ENCODE peak calls at places on chromosomes 3 and 15, in six cellular contexts. One of them, this sample, is unnamed. For H3K4me1, the result is how much of the 10 kb centered on the place peaks cover.

GRCh38 chr15:52252781-52253180 is 42.8 kb downstream of the MYO5C start:
- DNase-seq in IMR-90: peak
- DNase-seq in uterus: no peak
- DNase-seq in right lobe of liver: no peak
- DNase-seq in A549: peak
- DNase-seq in gastrocnemius medialis: no peak
- DNase-seq in this sample: no peak

GRCh38 chr15:77373441-77373840 is 46.5 kb downstream of the PEAK1 start:
- DNase-seq in IMR-90: no peak
- DNase-seq in uterus: no peak
- DNase-seq in right lobe of liver: no peak
- DNase-seq in A549: no peak
- DNase-seq in gastrocnemius medialis: no peak
- DNase-seq in this sample: no peak

GRCh38 chr3:133997871-133998635 is 31.7 kb downstream of the SLCO2A1 start:
- DNase-seq in IMR-90: no peak
- DNase-seq in uterus: no peak
- DNase-seq in right lobe of liver: no peak
- DNase-seq in A549: no peak
- DNase-seq in gastrocnemius medialis: no peak
- DNase-seq in this sample: peak

GRCh38 chr3:59327324-59327939 is 277.6 kb upstream of the CFAP20DC start:
- DNase-seq in IMR-90: peak
- DNase-seq in uterus: no peak
- DNase-seq in right lobe of liver: no peak
- DNase-seq in A549: no peak
- DNase-seq in gastrocnemius medialis: no peak
- DNase-seq in this sample: no peak

GRCh38 chr15:51414256-51414860 is 72.9 kb downstream of the GLDN start:
- DNase-seq in IMR-90: no peak
- DNase-seq in uterus: no peak
- DNase-seq in right lobe of liver: no peak
- DNase-seq in A549: no peak
- DNase-seq in gastrocnemius medialis: no peak
- DNase-seq in this sample: no peak

GRCh38 chr3:8595252-8595934 is 49.2 kb downstream of the SSUH2 start:
- DNase-seq in IMR-90: no peak
- DNase-seq in uterus: no peak
- DNase-seq in right lobe of liver: no peak
- DNase-seq in A549: no peak
- DNase-seq in gastrocnemius medialis: peak
- DNase-seq in this sample: no peak

GRCh38 chr3:179263134-179263533 is 12.2 kb upstream of the KCNMB3 start:
- DNase-seq in IMR-90: no peak
- DNase-seq in uterus: no peak
- DNase-seq in right lobe of liver: no peak
- DNase-seq in A549: no peak
- DNase-seq in gastrocnemius medialis: no peak
- DNase-seq in this sample: no peak

GRCh38 chr15:80913541-80913940 is 76.1 kb downstream of the MESD start:
- DNase-seq in IMR-90: no peak
- DNase-seq in uterus: no peak
- DNase-seq in right lobe of liver: no peak
- DNase-seq in A549: no peak
- DNase-seq in gastrocnemius medialis: no peak
- DNase-seq in this sample: no peak

GRCh38 chr15:57356636-57357035 is 19.7 kb upstream of the CGNL1 start:
- DNase-seq in IMR-90: peak
- DNase-seq in uterus: no peak
- DNase-seq in right lobe of liver: no peak
- DNase-seq in A549: no peak
- DNase-seq in gastrocnemius medialis: no peak
- DNase-seq in this sample: no peak

DNA sequence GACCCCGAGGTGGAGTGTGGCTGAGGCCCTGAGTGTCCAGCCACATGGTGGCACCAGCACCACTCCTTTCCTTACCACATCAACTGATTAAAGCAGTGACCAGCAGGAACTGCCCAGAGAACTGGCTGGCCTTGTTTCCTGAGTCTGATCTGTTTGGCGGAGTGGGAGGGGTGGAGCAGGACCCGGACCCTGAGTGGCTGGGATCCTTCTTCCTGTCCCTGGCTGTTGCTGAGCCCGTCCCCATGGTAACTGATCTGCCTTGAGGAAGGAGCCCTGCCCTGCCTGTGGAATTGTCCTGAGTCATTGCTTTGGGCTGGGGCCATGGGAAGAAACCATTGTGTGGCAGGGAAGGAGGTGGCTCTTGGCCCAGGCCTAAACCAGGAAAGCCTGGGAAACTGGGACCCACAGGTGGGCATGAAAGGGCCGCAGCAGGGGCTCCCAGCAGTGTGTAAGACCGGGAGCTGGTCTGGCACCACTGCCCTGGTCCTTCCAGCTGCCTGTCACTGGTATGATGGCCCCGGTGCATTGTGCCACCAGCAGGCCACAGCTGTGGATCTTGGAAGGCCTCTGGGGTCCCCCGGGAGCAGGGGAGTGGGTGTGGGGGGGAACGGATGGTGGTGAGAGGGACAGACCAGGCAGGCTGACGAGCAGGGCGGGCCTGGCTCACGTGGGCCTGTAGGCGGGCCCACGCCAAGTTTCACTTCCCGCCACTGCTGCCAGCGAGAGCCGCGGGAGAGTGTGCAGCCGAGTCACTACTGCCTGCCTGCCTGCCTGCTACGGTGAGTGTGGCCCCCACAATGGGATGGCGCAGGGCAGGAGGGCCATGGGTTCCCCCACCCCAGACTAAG is 19.2 kb downstream of the ATRIP start:
- DNase-seq in IMR-90: peak
- DNase-seq in uterus: peak
- DNase-seq in right lobe of liver: peak
- DNase-seq in A549: peak
- DNase-seq in gastrocnemius medialis: peak
- DNase-seq in this sample: peak
- TF ChIP-seq POLR2A in IMR-90: peak
- TF ChIP-seq POLR2A in uterus: peak
- TF ChIP-seq POLR2A in right lobe of liver: peak
- TF ChIP-seq POLR2A in A549: peak
- TF ChIP-seq POLR2A in gastrocnemius medialis: peak
- TF ChIP-seq POLR2A in this sample: peak

GRCh38 chr3:53011324-53011723 is 34.5 kb downstream of the SFMBT1 start:
- DNase-seq in IMR-90: no peak
- DNase-seq in uterus: no peak
- DNase-seq in right lobe of liver: no peak
- DNase-seq in A549: no peak
- DNase-seq in gastrocnemius medialis: no peak
- DNase-seq in this sample: no peak

GRCh38 chr3:53016236-53016635 is 29.6 kb downstream of the SFMBT1 start:
- DNase-seq in IMR-90: peak
- DNase-seq in uterus: no peak
- DNase-seq in right lobe of liver: no peak
- DNase-seq in A549: no peak
- DNase-seq in gastrocnemius medialis: no peak
- DNase-seq in this sample: no peak
- TF ChIP-seq CTCF in IMR-90: no peak
- TF ChIP-seq CTCF in uterus: no peak
- TF ChIP-seq CTCF in right lobe of liver: no peak
- TF ChIP-seq CTCF in A549: no peak
- TF ChIP-seq CTCF in gastrocnemius medialis: no peak
- TF ChIP-seq CTCF in this sample: no peak

GRCh38 chr15:60006808-60007346 is 2.8 kb downstream of the FOXB1 start:
- DNase-seq in IMR-90: no peak
- DNase-seq in uterus: no peak
- DNase-seq in right lobe of liver: no peak
- DNase-seq in A549: no peak
- DNase-seq in gastrocnemius medialis: no peak
- DNase-seq in this sample: no peak

GRCh38 chr15:60004019-60004845 is at the start of gene FOXB1:
- DNase-seq in IMR-90: no peak
- DNase-seq in uterus: no peak
- DNase-seq in right lobe of liver: no peak
- DNase-seq in A549: no peak
- DNase-seq in gastrocnemius medialis: no peak
- DNase-seq in this sample: no peak

GRCh38 chr15:60004846-60005351 is 788 bp downstream of the FOXB1 start:
- DNase-seq in IMR-90: peak
- DNase-seq in uterus: no peak
- DNase-seq in right lobe of liver: no peak
- DNase-seq in A549: no peak
- DNase-seq in gastrocnemius medialis: no peak
- DNase-seq in this sample: no peak

GRCh38 chr15:60006203-60006782 is 2.2 kb downstream of the FOXB1 start:
- DNase-seq in IMR-90: peak
- DNase-seq in uterus: no peak
- DNase-seq in right lobe of liver: no peak
- DNase-seq in A549: no peak
- DNase-seq in gastrocnemius medialis: no peak
- DNase-seq in this sample: no peak

GRCh38 chr15:60005352-60006202 is 1.5 kb downstream of the FOXB1 start:
- DNase-seq in IMR-90: no peak
- DNase-seq in uterus: no peak
- DNase-seq in right lobe of liver: no peak
- DNase-seq in A549: no peak
- DNase-seq in gastrocnemius medialis: no peak
- DNase-seq in this sample: peak
- H3K4me1 ChIP-seq in IMR-90: under half
- H3K4me1 ChIP-seq in uterus: under half
- H3K4me1 ChIP-seq in right lobe of liver: under half
- H3K4me1 ChIP-seq in A549: under half
- H3K4me1 ChIP-seq in gastrocnemius medialis: under half
- H3K4me1 ChIP-seq in this sample: under half

GRCh38 chr3:129892857-129893615 is 475 bp downstream of the TMCC1 start:
- DNase-seq in IMR-90: no peak
- DNase-seq in uterus: peak
- DNase-seq in right lobe of liver: peak
- DNase-seq in A549: peak
- DNase-seq in gastrocnemius medialis: no peak
- DNase-seq in this sample: peak
- TF ChIP-seq POLR2A in IMR-90: no peak
- TF ChIP-seq POLR2A in uterus: peak
- TF ChIP-seq POLR2A in right lobe of liver: peak
- TF ChIP-seq POLR2A in A549: peak
- TF ChIP-seq POLR2A in gastrocnemius medialis: peak
- TF ChIP-seq POLR2A in this sample: no peak

GRCh38 chr3:184234224-184234623 is 4.8 kb downstream of the VWA5B2 start:
- DNase-seq in IMR-90: peak
- DNase-seq in uterus: peak
- DNase-seq in right lobe of liver: no peak
- DNase-seq in A549: peak
- DNase-seq in gastrocnemius medialis: no peak
- DNase-seq in this sample: no peak
- TF ChIP-seq CTCF in IMR-90: no peak
- TF ChIP-seq CTCF in uterus: no peak
- TF ChIP-seq CTCF in right lobe of liver: no peak
- TF ChIP-seq CTCF in A549: no peak
- TF ChIP-seq CTCF in gastrocnemius medialis: no peak
- TF ChIP-seq CTCF in this sample: no peak